ENCODE peak calls at places on chromosomes 1 and 21, in nine cellular contexts. One of them, this sample, is unnamed.

GRCh38 chr1:209882286-209882685 is 54.5 kb downstream of the UTP25 start:
- DNase-seq in type B pancreatic cell: no peak
- DNase-seq in B cell: no peak
- DNase-seq in HTR-8/SVneo: no peak
- DNase-seq in left ventricle myocardium inferior: no peak
- DNase-seq in activated CD4-positive, alpha-beta T cell treated with anti-CD3 and anti-CD28 coated beads, Interleukin-2, amount 50 U/mL, for 1 hour: no peak
- DNase-seq in fibroblast of pulmonary artery: no peak
- DNase-seq in globus pallidus: no peak
- DNase-seq in GM20000: no peak
- DNase-seq in this sample: no peak

GRCh38 chr1:175839678-175840669 is 96.6 kb upstream of the TNR start:
- DNase-seq in type B pancreatic cell: no peak
- DNase-seq in fibroblast of pulmonary artery: no peak
- DNase-seq in globus pallidus: no peak
- DNase-seq in activated CD4-positive, alpha-beta T cell treated with anti-CD3 and anti-CD28 coated beads, Interleukin-2, amount 50 U/mL, for 1 hour: no peak
- DNase-seq in HTR-8/SVneo: no peak
- DNase-seq in B cell: no peak
- DNase-seq in left ventricle myocardium inferior: no peak
- DNase-seq in GM20000: no peak
- DNase-seq in this sample: no peak

GRCh38 chr1:111214086-111214801 is 13.3 kb upstream of the CHI3L2 start:
- DNase-seq in left ventricle myocardium inferior: no peak
- DNase-seq in globus pallidus: no peak
- DNase-seq in HTR-8/SVneo: no peak
- DNase-seq in B cell: no peak
- DNase-seq in activated CD4-positive, alpha-beta T cell treated with anti-CD3 and anti-CD28 coated beads, Interleukin-2, amount 50 U/mL, for 1 hour: no peak
- DNase-seq in type B pancreatic cell: no peak
- DNase-seq in GM20000: no peak
- DNase-seq in fibroblast of pulmonary artery: no peak
- DNase-seq in this sample: no peak

GRCh38 chr1:233025156-233025555 is 74.7 kb downstream of the NTPCR start:
- DNase-seq in activated CD4-positive, alpha-beta T cell treated with anti-CD3 and anti-CD28 coated beads, Interleukin-2, amount 50 U/mL, for 1 hour: peak
- DNase-seq in HTR-8/SVneo: peak
- DNase-seq in B cell: no peak
- DNase-seq in fibroblast of pulmonary artery: peak
- DNase-seq in GM20000: peak
- DNase-seq in type B pancreatic cell: no peak
- DNase-seq in left ventricle myocardium inferior: peak
- DNase-seq in globus pallidus: peak
- DNase-seq in this sample: no peak

GRCh38 chr1:229070168-229070567 is 200.7 kb upstream of the RAB4A start:
- DNase-seq in fibroblast of pulmonary artery: peak
- DNase-seq in left ventricle myocardium inferior: peak
- DNase-seq in B cell: no peak
- DNase-seq in globus pallidus: peak
- DNase-seq in type B pancreatic cell: peak
- DNase-seq in activated CD4-positive, alpha-beta T cell treated with anti-CD3 and anti-CD28 coated beads, Interleukin-2, amount 50 U/mL, for 1 hour: no peak
- DNase-seq in GM20000: no peak
- DNase-seq in HTR-8/SVneo: peak
- DNase-seq in this sample: no peak

GRCh38 chr21:33734326-33734725 is 92.0 kb downstream of the ITSN1 start:
- DNase-seq in left ventricle myocardium inferior: no peak
- DNase-seq in B cell: no peak
- DNase-seq in activated CD4-positive, alpha-beta T cell treated with anti-CD3 and anti-CD28 coated beads, Interleukin-2, amount 50 U/mL, for 1 hour: no peak
- DNase-seq in HTR-8/SVneo: no peak
- DNase-seq in globus pallidus: no peak
- DNase-seq in GM20000: no peak
- DNase-seq in type B pancreatic cell: no peak
- DNase-seq in fibroblast of pulmonary artery: no peak
- DNase-seq in this sample: no peak

GRCh38 chr1:117036018-117036421 is 24.1 kb upstream of the TTF2 start:
- DNase-seq in fibroblast of pulmonary artery: peak
- DNase-seq in HTR-8/SVneo: no peak
- DNase-seq in activated CD4-positive, alpha-beta T cell treated with anti-CD3 and anti-CD28 coated beads, Interleukin-2, amount 50 U/mL, for 1 hour: no peak
- DNase-seq in B cell: no peak
- DNase-seq in globus pallidus: no peak
- DNase-seq in GM20000: no peak
- DNase-seq in type B pancreatic cell: no peak
- DNase-seq in left ventricle myocardium inferior: no peak
- DNase-seq in this sample: peak

GRCh38 chr1:116472431-116472961 is 98.3 kb downstream of the CD58 start:
- DNase-seq in B cell: no peak
- DNase-seq in left ventricle myocardium inferior: no peak
- DNase-seq in fibroblast of pulmonary artery: peak
- DNase-seq in HTR-8/SVneo: no peak
- DNase-seq in globus pallidus: peak
- DNase-seq in GM20000: no peak
- DNase-seq in activated CD4-positive, alpha-beta T cell treated with anti-CD3 and anti-CD28 coated beads, Interleukin-2, amount 50 U/mL, for 1 hour: no peak
- DNase-seq in type B pancreatic cell: no peak
- DNase-seq in this sample: peak

GRCh38 chr1:31545927-31546540 is 30.3 kb upstream of the TINAGL1 start:
- DNase-seq in HTR-8/SVneo: no peak
- DNase-seq in fibroblast of pulmonary artery: no peak
- DNase-seq in globus pallidus: no peak
- DNase-seq in activated CD4-positive, alpha-beta T cell treated with anti-CD3 and anti-CD28 coated beads, Interleukin-2, amount 50 U/mL, for 1 hour: no peak
- DNase-seq in B cell: no peak
- DNase-seq in left ventricle myocardium inferior: no peak
- DNase-seq in GM20000: no peak
- DNase-seq in type B pancreatic cell: no peak
- DNase-seq in this sample: no peak

GRCh38 chr1:58852731-58853485 is 69.1 kb upstream of the JUN start:
- DNase-seq in B cell: no peak
- DNase-seq in activated CD4-positive, alpha-beta T cell treated with anti-CD3 and anti-CD28 coated beads, Interleukin-2, amount 50 U/mL, for 1 hour: no peak
- DNase-seq in type B pancreatic cell: no peak
- DNase-seq in left ventricle myocardium inferior: no peak
- DNase-seq in HTR-8/SVneo: no peak
- DNase-seq in fibroblast of pulmonary artery: no peak
- DNase-seq in globus pallidus: peak
- DNase-seq in GM20000: no peak
- DNase-seq in this sample: no peak

GRCh38 chr1:151986501-151987190 is 7.0 kb downstream of the S100A10 start:
- DNase-seq in globus pallidus: no peak
- DNase-seq in activated CD4-positive, alpha-beta T cell treated with anti-CD3 and anti-CD28 coated beads, Interleukin-2, amount 50 U/mL, for 1 hour: no peak
- DNase-seq in GM20000: no peak
- DNase-seq in type B pancreatic cell: no peak
- DNase-seq in B cell: no peak
- DNase-seq in left ventricle myocardium inferior: no peak
- DNase-seq in fibroblast of pulmonary artery: no peak
- DNase-seq in HTR-8/SVneo: no peak
- DNase-seq in this sample: peak

GRCh38 chr1:91997607-91998195 is 32.1 kb upstream of the EPHX4 start:
- DNase-seq in left ventricle myocardium inferior: no peak
- DNase-seq in B cell: peak
- DNase-seq in globus pallidus: peak
- DNase-seq in type B pancreatic cell: no peak
- DNase-seq in fibroblast of pulmonary artery: peak
- DNase-seq in HTR-8/SVneo: peak
- DNase-seq in activated CD4-positive, alpha-beta T cell treated with anti-CD3 and anti-CD28 coated beads, Interleukin-2, amount 50 U/mL, for 1 hour: peak
- DNase-seq in GM20000: peak
- DNase-seq in this sample: peak

GRCh38 chr1:114758251-114758832 is 558 bp upstream of the CSDE1 start:
- DNase-seq in GM20000: no peak
- DNase-seq in type B pancreatic cell: no peak
- DNase-seq in globus pallidus: no peak
- DNase-seq in left ventricle myocardium inferior: no peak
- DNase-seq in fibroblast of pulmonary artery: no peak
- DNase-seq in HTR-8/SVneo: no peak
- DNase-seq in activated CD4-positive, alpha-beta T cell treated with anti-CD3 and anti-CD28 coated beads, Interleukin-2, amount 50 U/mL, for 1 hour: no peak
- DNase-seq in B cell: no peak
- DNase-seq in this sample: no peak

GRCh38 chr1:68231627-68232303 is 558 bp downstream of the WLS start:
- DNase-seq in type B pancreatic cell: no peak
- DNase-seq in fibroblast of pulmonary artery: peak
- DNase-seq in activated CD4-positive, alpha-beta T cell treated with anti-CD3 and anti-CD28 coated beads, Interleukin-2, amount 50 U/mL, for 1 hour: no peak
- DNase-seq in left ventricle myocardium inferior: peak
- DNase-seq in HTR-8/SVneo: peak
- DNase-seq in GM20000: no peak
- DNase-seq in globus pallidus: peak
- DNase-seq in B cell: no peak
- DNase-seq in this sample: peak

GRCh38 chr1:55215194-55216021 is at the start of gene USP24:
- DNase-seq in left ventricle myocardium inferior: peak
- DNase-seq in GM20000: peak
- DNase-seq in activated CD4-positive, alpha-beta T cell treated with anti-CD3 and anti-CD28 coated beads, Interleukin-2, amount 50 U/mL, for 1 hour: peak
- DNase-seq in globus pallidus: peak
- DNase-seq in HTR-8/SVneo: peak
- DNase-seq in fibroblast of pulmonary artery: peak
- DNase-seq in B cell: peak
- DNase-seq in type B pancreatic cell: peak
- DNase-seq in this sample: peak

GRCh38 chr1:220028496-220028895 is 17.8 kb downstream of the EPRS1 start:
- DNase-seq in HTR-8/SVneo: no peak
- DNase-seq in B cell: no peak
- DNase-seq in GM20000: no peak
- DNase-seq in globus pallidus: no peak
- DNase-seq in fibroblast of pulmonary artery: no peak
- DNase-seq in left ventricle myocardium inferior: no peak
- DNase-seq in type B pancreatic cell: no peak
- DNase-seq in activated CD4-positive, alpha-beta T cell treated with anti-CD3 and anti-CD28 coated beads, Interleukin-2, amount 50 U/mL, for 1 hour: no peak
- DNase-seq in this sample: no peak

GRCh38 chr1:46342084-46342656 is 1.6 kb downstream of the NSUN4 start:
- DNase-seq in HTR-8/SVneo: no peak
- DNase-seq in B cell: peak
- DNase-seq in fibroblast of pulmonary artery: peak
- DNase-seq in globus pallidus: no peak
- DNase-seq in GM20000: peak
- DNase-seq in type B pancreatic cell: no peak
- DNase-seq in activated CD4-positive, alpha-beta T cell treated with anti-CD3 and anti-CD28 coated beads, Interleukin-2, amount 50 U/mL, for 1 hour: no peak
- DNase-seq in left ventricle myocardium inferior: no peak
- DNase-seq in this sample: peak

GRCh38 chr1:91092503-91092902 is 70.7 kb upstream of the ZNF644 start:
- DNase-seq in GM20000: no peak
- DNase-seq in HTR-8/SVneo: no peak
- DNase-seq in type B pancreatic cell: no peak
- DNase-seq in globus pallidus: no peak
- DNase-seq in fibroblast of pulmonary artery: peak
- DNase-seq in activated CD4-positive, alpha-beta T cell treated with anti-CD3 and anti-CD28 coated beads, Interleukin-2, amount 50 U/mL, for 1 hour: no peak
- DNase-seq in left ventricle myocardium inferior: no peak
- DNase-seq in B cell: no peak
- DNase-seq in this sample: peak

GRCh38 chr1:24418898-24419628 is 3.5 kb downstream of the NIPAL3 start:
- DNase-seq in fibroblast of pulmonary artery: peak
- DNase-seq in globus pallidus: peak
- DNase-seq in activated CD4-positive, alpha-beta T cell treated with anti-CD3 and anti-CD28 coated beads, Interleukin-2, amount 50 U/mL, for 1 hour: no peak
- DNase-seq in GM20000: no peak
- DNase-seq in B cell: no peak
- DNase-seq in type B pancreatic cell: no peak
- DNase-seq in left ventricle myocardium inferior: no peak
- DNase-seq in HTR-8/SVneo: peak
- DNase-seq in this sample: no peak

GRCh38 chr1:6385673-6386191 is 7.8 kb downstream of the ACOT7 start:
- DNase-seq in fibroblast of pulmonary artery: peak
- DNase-seq in HTR-8/SVneo: peak
- DNase-seq in GM20000: no peak
- DNase-seq in globus pallidus: peak
- DNase-seq in B cell: no peak
- DNase-seq in left ventricle myocardium inferior: peak
- DNase-seq in type B pancreatic cell: no peak
- DNase-seq in activated CD4-positive, alpha-beta T cell treated with anti-CD3 and anti-CD28 coated beads, Interleukin-2, amount 50 U/mL, for 1 hour: no peak
- DNase-seq in this sample: no peak

GRCh38 chr1:113935176-113935575 is 6.1 kb downstream of the HIPK1 start:
- DNase-seq in fibroblast of pulmonary artery: no peak
- DNase-seq in GM20000: no peak
- DNase-seq in HTR-8/SVneo: no peak
- DNase-seq in activated CD4-positive, alpha-beta T cell treated with anti-CD3 and anti-CD28 coated beads, Interleukin-2, amount 50 U/mL, for 1 hour: no peak
- DNase-seq in B cell: no peak
- DNase-seq in globus pallidus: no peak
- DNase-seq in left ventricle myocardium inferior: no peak
- DNase-seq in type B pancreatic cell: no peak
- DNase-seq in this sample: no peak

GRCh38 chr1:46643368-46643775 is 24.8 kb downstream of the ATPAF1 start:
- DNase-seq in fibroblast of pulmonary artery: peak
- DNase-seq in globus pallidus: peak
- DNase-seq in activated CD4-positive, alpha-beta T cell treated with anti-CD3 and anti-CD28 coated beads, Interleukin-2, amount 50 U/mL, for 1 hour: no peak
- DNase-seq in GM20000: no peak
- DNase-seq in left ventricle myocardium inferior: no peak
- DNase-seq in HTR-8/SVneo: peak
- DNase-seq in type B pancreatic cell: no peak
- DNase-seq in B cell: no peak
- DNase-seq in this sample: peak

GRCh38 chr21:46468110-46468774 is 9.6 kb downstream of the DIP2A start:
- DNase-seq in HTR-8/SVneo: no peak
- DNase-seq in activated CD4-positive, alpha-beta T cell treated with anti-CD3 and anti-CD28 coated beads, Interleukin-2, amount 50 U/mL, for 1 hour: no peak
- DNase-seq in globus pallidus: no peak
- DNase-seq in left ventricle myocardium inferior: no peak
- DNase-seq in type B pancreatic cell: no peak
- DNase-seq in GM20000: no peak
- DNase-seq in B cell: no peak
- DNase-seq in fibroblast of pulmonary artery: no peak
- DNase-seq in this sample: no peak

GRCh38 chr1:93744299-93744988 is 62.8 kb upstream of the BCAR3 start:
- DNase-seq in fibroblast of pulmonary artery: no peak
- DNase-seq in left ventricle myocardium inferior: no peak
- DNase-seq in B cell: no peak
- DNase-seq in HTR-8/SVneo: no peak
- DNase-seq in type B pancreatic cell: no peak
- DNase-seq in globus pallidus: no peak
- DNase-seq in GM20000: peak
- DNase-seq in activated CD4-positive, alpha-beta T cell treated with anti-CD3 and anti-CD28 coated beads, Interleukin-2, amount 50 U/mL, for 1 hour: no peak
- DNase-seq in this sample: no peak

GRCh38 chr1:152697701-152698600 is at the start of gene LCE2A:
- DNase-seq in globus pallidus: no peak
- DNase-seq in HTR-8/SVneo: no peak
- DNase-seq in GM20000: no peak
- DNase-seq in fibroblast of pulmonary artery: no peak
- DNase-seq in activated CD4-positive, alpha-beta T cell treated with anti-CD3 and anti-CD28 coated beads, Interleukin-2, amount 50 U/mL, for 1 hour: no peak
- DNase-seq in type B pancreatic cell: no peak
- DNase-seq in left ventricle myocardium inferior: no peak
- DNase-seq in B cell: no peak
- DNase-seq in this sample: no peak

GRCh38 chr1:189787201-189787600 is 690.5 kb downstream of the BRINP3 start:
- DNase-seq in left ventricle myocardium inferior: no peak
- DNase-seq in B cell: no peak
- DNase-seq in type B pancreatic cell: no peak
- DNase-seq in activated CD4-positive, alpha-beta T cell treated with anti-CD3 and anti-CD28 coated beads, Interleukin-2, amount 50 U/mL, for 1 hour: no peak
- DNase-seq in fibroblast of pulmonary artery: peak
- DNase-seq in GM20000: no peak
- DNase-seq in globus pallidus: no peak
- DNase-seq in HTR-8/SVneo: no peak
- DNase-seq in this sample: no peak

GRCh38 chr21:45016031-45016430 is 58.3 kb upstream of the ADARB1 start:
- DNase-seq in left ventricle myocardium inferior: peak
- DNase-seq in activated CD4-positive, alpha-beta T cell treated with anti-CD3 and anti-CD28 coated beads, Interleukin-2, amount 50 U/mL, for 1 hour: no peak
- DNase-seq in GM20000: no peak
- DNase-seq in HTR-8/SVneo: no peak
- DNase-seq in globus pallidus: no peak
- DNase-seq in type B pancreatic cell: no peak
- DNase-seq in fibroblast of pulmonary artery: no peak
- DNase-seq in B cell: no peak
- DNase-seq in this sample: no peak

GRCh38 chr1:158426137-158426536 is at the start of gene OR10K2:
- DNase-seq in globus pallidus: no peak
- DNase-seq in HTR-8/SVneo: no peak
- DNase-seq in type B pancreatic cell: no peak
- DNase-seq in activated CD4-positive, alpha-beta T cell treated with anti-CD3 and anti-CD28 coated beads, Interleukin-2, amount 50 U/mL, for 1 hour: no peak
- DNase-seq in fibroblast of pulmonary artery: no peak
- DNase-seq in B cell: no peak
- DNase-seq in left ventricle myocardium inferior: no peak
- DNase-seq in GM20000: no peak
- DNase-seq in this sample: no peak

GRCh38 chr1:84940481-84940880 is 47.5 kb upstream of the LPAR3 start:
- DNase-seq in activated CD4-positive, alpha-beta T cell treated with anti-CD3 and anti-CD28 coated beads, Interleukin-2, amount 50 U/mL, for 1 hour: no peak
- DNase-seq in type B pancreatic cell: no peak
- DNase-seq in HTR-8/SVneo: no peak
- DNase-seq in globus pallidus: no peak
- DNase-seq in left ventricle myocardium inferior: no peak
- DNase-seq in B cell: no peak
- DNase-seq in GM20000: no peak
- DNase-seq in fibroblast of pulmonary artery: no peak
- DNase-seq in this sample: no peak

GRCh38 chr1:215444715-215445414 is 122.2 kb upstream of the KCTD3 start:
- DNase-seq in globus pallidus: no peak
- DNase-seq in GM20000: no peak
- DNase-seq in HTR-8/SVneo: no peak
- DNase-seq in activated CD4-positive, alpha-beta T cell treated with anti-CD3 and anti-CD28 coated beads, Interleukin-2, amount 50 U/mL, for 1 hour: no peak
- DNase-seq in type B pancreatic cell: no peak
- DNase-seq in B cell: no peak
- DNase-seq in fibroblast of pulmonary artery: no peak
- DNase-seq in left ventricle myocardium inferior: no peak
- DNase-seq in this sample: no peak